ENCODE peak calls at places on chromosomes 5 and 9, in ten cellular contexts. H is MCF 10A, T is astrocyte, D is HCT116, S is mucosa of gallbladder, U is ELR, V is AG09319, Q is T-helper 1 cell, J is PC-3, R is thyroid gland. L is an unnamed sample.

GRCh38 chr9:95429096-95429495 is 87.7 kb downstream of the PTCH1 start:
- DNase-seq in R (no peak), H (no peak), V (no peak), Q (no peak), S (no peak), T (no peak), J (no peak), D (no peak), U (no peak), L (no peak)

GRCh38 chr5:125311743-125312142 is 565.3 kb upstream of the ZNF608 start:
- DNase-seq in Q (no peak), V (peak), S (no peak), U (peak), J (peak), T (peak), D (no peak), R (no peak), H (peak), L (no peak)

GRCh38 chr5:6861667-6862066 is 148.4 kb downstream of the TENT4A start:
- DNase-seq in Q (no peak), R (no peak), V (no peak), H (peak), D (no peak), J (no peak), T (no peak), U (no peak), S (no peak), L (no peak)

GRCh38 chr5:35129921-35130485 is 82.3 kb upstream of the AGXT2 start:
- DNase-seq in U (peak), H (peak), D (no peak), S (no peak), V (no peak), R (no peak), J (peak), Q (peak), T (peak), L (no peak)

GRCh38 chr5:91556-92263 is at the start of gene PLEKHG4B:
- DNase-seq in R (peak), D (no peak), J (no peak), Q (no peak), V (no peak), S (no peak), T (peak), U (no peak), H (no peak), L (no peak)

GRCh38 chr5:179284751-179285191 is 60.5 kb downstream of the ADAMTS2 start:
- DNase-seq in U (no peak), Q (no peak), R (no peak), J (no peak), D (no peak), H (no peak), S (no peak), V (no peak), T (no peak), L (no peak)

GRCh38 chr9:136079211-136079915 is 15.7 kb downstream of the NACC2 start:
- DNase-seq in Q (no peak), R (peak), H (peak), J (no peak), D (no peak), S (no peak), U (no peak), V (no peak), T (no peak), L (no peak)

GRCh38 chr9:129436751-129437625 is 183.9 kb downstream of the C9orf50 start:
- DNase-seq in U (peak), D (no peak), R (peak), T (peak), S (peak), H (peak), J (peak), V (no peak), Q (peak), L (no peak)

GRCh38 chr5:94693043-94693822 is 74.8 kb downstream of the SLF1 start:
- DNase-seq in D (peak), R (no peak), U (peak), J (peak), T (peak), Q (no peak), S (no peak), H (peak), V (peak), L (no peak)

GRCh38 chr5:17012289-17012688 is 76.2 kb upstream of the MYO10 start:
- DNase-seq in D (no peak), J (peak), H (peak), S (no peak), Q (no peak), R (no peak), V (no peak), U (peak), T (peak), L (no peak)

GRCh38 chr5:31192442-31192841 is 1.0 kb upstream of the CDH6 start:
- DNase-seq in R (no peak), U (no peak), H (no peak), J (no peak), D (no peak), S (no peak), V (no peak), T (no peak), Q (no peak), L (no peak)

GRCh38 chr9:14778565-14778964 is 56.0 kb upstream of the CER1 start:
- DNase-seq in U (no peak), V (no peak), Q (no peak), R (no peak), J (no peak), T (no peak), S (no peak), H (no peak), D (no peak), L (no peak)